ENCODE peak calls at places on chromosomes 16 and 17, in nine cellular contexts. One of them, this sample, is unnamed.

GRCh38 chr17:79835953-79836951 is 3.0 kb downstream of the CBX4 start:
- DNase-seq in MM.1S: no peak
- DNase-seq in heart left ventricle: no peak
- DNase-seq in mesothelial cell of epicardium: peak
- DNase-seq in GM23338: peak
- DNase-seq in mucosa of descending colon: peak
- DNase-seq in cardiac muscle cell: peak
- DNase-seq in thoracic aorta: no peak
- DNase-seq in right atrium auricular region: no peak
- DNase-seq in this sample: peak

GRCh38 chr17:18102640-18103039 is 5.9 kb upstream of the MYO15A start:
- DNase-seq in MM.1S: no peak
- DNase-seq in heart left ventricle: no peak
- DNase-seq in mesothelial cell of epicardium: no peak
- DNase-seq in GM23338: no peak
- DNase-seq in mucosa of descending colon: no peak
- DNase-seq in cardiac muscle cell: no peak
- DNase-seq in thoracic aorta: no peak
- DNase-seq in right atrium auricular region: no peak
- DNase-seq in this sample: no peak

GRCh38 chr16:7590934-7591333 is 258.3 kb downstream of the RBFOX1 start:
- DNase-seq in MM.1S: no peak
- DNase-seq in heart left ventricle: no peak
- DNase-seq in mesothelial cell of epicardium: no peak
- DNase-seq in GM23338: no peak
- DNase-seq in mucosa of descending colon: no peak
- DNase-seq in cardiac muscle cell: no peak
- DNase-seq in thoracic aorta: no peak
- DNase-seq in right atrium auricular region: no peak
- DNase-seq in this sample: no peak

GRCh38 chr16:10465821-10466220 is 80.0 kb downstream of the ATF7IP2 start:
- DNase-seq in MM.1S: no peak
- DNase-seq in heart left ventricle: no peak
- DNase-seq in mesothelial cell of epicardium: no peak
- DNase-seq in GM23338: no peak
- DNase-seq in mucosa of descending colon: no peak
- DNase-seq in cardiac muscle cell: no peak
- DNase-seq in thoracic aorta: no peak
- DNase-seq in right atrium auricular region: no peak
- DNase-seq in this sample: no peak

GRCh38 chr16:87464691-87465300 is 28.0 kb downstream of the ZCCHC14 start:
- DNase-seq in MM.1S: no peak
- DNase-seq in heart left ventricle: peak
- DNase-seq in mesothelial cell of epicardium: no peak
- DNase-seq in GM23338: no peak
- DNase-seq in mucosa of descending colon: peak
- DNase-seq in cardiac muscle cell: peak
- DNase-seq in thoracic aorta: peak
- DNase-seq in right atrium auricular region: peak
- DNase-seq in this sample: no peak

GRCh38 chr16:48434653-48435318 is 49.6 kb upstream of the SIAH1 start:
- DNase-seq in MM.1S: no peak
- DNase-seq in heart left ventricle: no peak
- DNase-seq in mesothelial cell of epicardium: no peak
- DNase-seq in GM23338: no peak
- DNase-seq in mucosa of descending colon: no peak
- DNase-seq in cardiac muscle cell: no peak
- DNase-seq in thoracic aorta: no peak
- DNase-seq in right atrium auricular region: no peak
- DNase-seq in this sample: no peak

GRCh38 chr17:545156-545555 is 169.5 kb downstream of the VPS53 start:
- DNase-seq in MM.1S: no peak
- DNase-seq in heart left ventricle: no peak
- DNase-seq in mesothelial cell of epicardium: no peak
- DNase-seq in GM23338: peak
- DNase-seq in mucosa of descending colon: no peak
- DNase-seq in cardiac muscle cell: no peak
- DNase-seq in thoracic aorta: no peak
- DNase-seq in right atrium auricular region: no peak
- DNase-seq in this sample: no peak

GRCh38 chr17:76983075-76983411 is 114.8 kb downstream of the MGAT5B start:
- DNase-seq in MM.1S: no peak
- DNase-seq in heart left ventricle: no peak
- DNase-seq in mesothelial cell of epicardium: no peak
- DNase-seq in GM23338: no peak
- DNase-seq in mucosa of descending colon: no peak
- DNase-seq in cardiac muscle cell: no peak
- DNase-seq in thoracic aorta: no peak
- DNase-seq in right atrium auricular region: no peak
- DNase-seq in this sample: peak

GRCh38 chr16:88749358-88749757 is 35.7 kb downstream of the PIEZO1 start:
- DNase-seq in MM.1S: no peak
- DNase-seq in heart left ventricle: no peak
- DNase-seq in mesothelial cell of epicardium: no peak
- DNase-seq in GM23338: no peak
- DNase-seq in mucosa of descending colon: no peak
- DNase-seq in cardiac muscle cell: no peak
- DNase-seq in thoracic aorta: no peak
- DNase-seq in right atrium auricular region: no peak
- DNase-seq in this sample: no peak

GRCh38 chr16:88748364-88748763 is 36.7 kb downstream of the PIEZO1 start:
- DNase-seq in MM.1S: no peak
- DNase-seq in heart left ventricle: no peak
- DNase-seq in mesothelial cell of epicardium: no peak
- DNase-seq in GM23338: no peak
- DNase-seq in mucosa of descending colon: no peak
- DNase-seq in cardiac muscle cell: no peak
- DNase-seq in thoracic aorta: no peak
- DNase-seq in right atrium auricular region: no peak
- DNase-seq in this sample: no peak

GRCh38 chr16:88746511-88746910 is 38.5 kb downstream of the PIEZO1 start:
- DNase-seq in MM.1S: no peak
- DNase-seq in heart left ventricle: no peak
- DNase-seq in mesothelial cell of epicardium: no peak
- DNase-seq in GM23338: no peak
- DNase-seq in mucosa of descending colon: no peak
- DNase-seq in cardiac muscle cell: no peak
- DNase-seq in thoracic aorta: no peak
- DNase-seq in right atrium auricular region: peak
- DNase-seq in this sample: no peak

GRCh38 chr16:88744839-88745521 is 38.7 kb downstream of the CTU2 start:
- DNase-seq in MM.1S: no peak
- DNase-seq in heart left ventricle: peak
- DNase-seq in mesothelial cell of epicardium: no peak
- DNase-seq in GM23338: peak
- DNase-seq in mucosa of descending colon: no peak
- DNase-seq in cardiac muscle cell: no peak
- DNase-seq in thoracic aorta: no peak
- DNase-seq in right atrium auricular region: no peak
- DNase-seq in this sample: no peak

DNA sequence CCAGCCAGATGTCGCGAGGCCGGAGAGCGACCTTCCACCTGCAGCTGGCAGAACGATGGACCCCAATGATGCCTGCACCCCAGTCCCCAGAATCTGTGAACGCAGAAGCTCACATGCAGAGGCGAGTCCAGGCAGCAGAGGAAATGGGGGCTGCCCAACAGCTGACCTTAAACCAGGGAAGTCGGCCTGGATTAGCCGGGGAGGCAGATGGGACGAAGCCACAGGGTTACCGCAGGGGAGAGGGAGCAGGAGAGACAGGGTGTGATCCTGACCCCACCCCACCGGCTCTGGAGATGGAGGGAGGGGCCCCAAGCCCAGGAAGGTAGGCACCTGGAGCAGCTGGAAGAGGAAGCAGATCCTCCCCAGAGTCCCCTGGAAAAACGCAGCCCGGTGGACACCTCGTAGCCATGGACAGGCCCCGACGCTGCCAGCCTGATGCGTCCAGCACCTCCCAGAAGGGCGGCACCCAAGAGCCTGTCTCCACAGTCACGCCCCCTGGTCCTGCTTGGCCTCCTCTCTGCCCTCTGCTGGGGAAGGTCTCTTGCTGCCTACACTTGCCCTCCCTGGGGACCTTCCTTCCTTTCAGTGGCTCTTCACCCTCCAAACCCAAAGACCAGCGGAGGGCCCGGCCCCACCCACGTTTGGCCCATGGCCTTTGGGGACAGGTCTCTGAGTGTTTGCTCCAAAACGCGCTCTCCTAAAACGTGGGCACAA is 37.3 kb downstream of the PIEZO1 start:
- DNase-seq in MM.1S: peak
- DNase-seq in heart left ventricle: no peak
- DNase-seq in mesothelial cell of epicardium: no peak
- DNase-seq in GM23338: peak
- DNase-seq in mucosa of descending colon: peak
- DNase-seq in cardiac muscle cell: no peak
- DNase-seq in thoracic aorta: no peak
- DNase-seq in right atrium auricular region: no peak
- DNase-seq in this sample: no peak
- TF ChIP-seq CTCF in MM.1S: peak
- TF ChIP-seq CTCF in heart left ventricle: peak
- TF ChIP-seq CTCF in mesothelial cell of epicardium: no peak
- TF ChIP-seq CTCF in GM23338: peak
- TF ChIP-seq CTCF in mucosa of descending colon: no peak
- TF ChIP-seq CTCF in cardiac muscle cell: no peak
- TF ChIP-seq CTCF in thoracic aorta: no peak
- TF ChIP-seq CTCF in right atrium auricular region: no peak
- TF ChIP-seq CTCF in this sample: no peak

DNA sequence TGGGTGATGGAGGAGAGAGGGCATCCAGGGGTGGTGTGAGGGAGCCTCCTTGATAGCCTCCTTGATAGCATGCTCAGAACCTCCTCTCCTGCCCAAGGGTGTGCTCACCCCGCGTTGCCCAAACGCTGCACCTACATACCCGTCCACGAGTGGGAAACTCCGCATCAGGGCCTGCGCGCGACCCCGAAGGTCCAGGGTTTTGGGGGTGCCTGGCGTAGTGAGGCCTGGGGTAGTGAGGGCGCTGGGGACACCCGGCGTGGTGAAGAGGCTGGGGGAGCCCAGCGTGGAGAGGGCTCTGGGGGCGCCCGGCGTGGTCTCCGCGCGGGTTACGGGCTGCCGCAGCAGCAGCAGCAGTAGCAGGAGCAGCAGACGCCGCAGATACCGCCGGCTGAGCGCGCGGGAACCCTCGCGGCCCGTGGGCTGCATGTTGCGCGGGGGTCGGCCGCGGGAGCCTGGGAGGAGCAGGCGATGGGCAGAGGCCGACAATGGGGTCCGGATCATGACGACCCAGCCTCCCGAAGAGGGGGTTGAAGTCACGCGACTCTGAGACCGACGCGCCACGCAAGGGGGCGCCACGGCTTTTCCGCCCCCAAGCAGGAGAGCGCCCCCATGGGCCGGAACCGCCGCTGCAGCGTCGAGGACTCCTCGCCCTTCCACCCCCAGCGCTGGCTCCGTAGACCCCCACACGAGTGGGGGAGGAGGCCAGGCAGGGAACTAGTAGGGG is at the start of gene DPEP3:
- DNase-seq in MM.1S: no peak
- DNase-seq in heart left ventricle: no peak
- DNase-seq in mesothelial cell of epicardium: no peak
- DNase-seq in GM23338: peak
- DNase-seq in mucosa of descending colon: no peak
- DNase-seq in cardiac muscle cell: no peak
- DNase-seq in thoracic aorta: no peak
- DNase-seq in right atrium auricular region: no peak
- DNase-seq in this sample: no peak
- TF ChIP-seq CTCF in MM.1S: no peak
- TF ChIP-seq CTCF in heart left ventricle: peak
- TF ChIP-seq CTCF in mesothelial cell of epicardium: peak
- TF ChIP-seq CTCF in GM23338: peak
- TF ChIP-seq CTCF in mucosa of descending colon: no peak
- TF ChIP-seq CTCF in cardiac muscle cell: peak
- TF ChIP-seq CTCF in thoracic aorta: no peak
- TF ChIP-seq CTCF in right atrium auricular region: no peak
- TF ChIP-seq CTCF in this sample: no peak

DNA sequence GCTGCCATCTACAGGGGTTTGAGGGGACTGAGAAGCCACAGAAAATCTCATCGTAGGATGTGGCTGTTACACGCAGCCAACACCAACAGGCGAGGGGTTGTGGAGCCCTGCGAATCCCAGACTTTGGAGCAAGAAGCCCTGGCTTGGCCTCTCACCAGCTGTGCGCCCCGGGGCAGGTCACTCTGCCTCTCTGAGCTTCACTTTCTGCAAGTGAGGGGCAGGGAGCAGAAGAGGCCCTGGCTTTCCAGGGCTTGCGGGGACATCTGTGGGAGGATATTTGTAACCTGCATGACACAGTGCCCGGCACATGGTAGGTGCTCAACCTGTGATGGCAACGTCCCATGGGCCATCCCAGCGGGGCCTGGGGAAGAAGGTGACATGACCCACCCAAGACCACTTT is 32.9 kb upstream of the CIBAR2 start:
- DNase-seq in MM.1S: no peak
- DNase-seq in heart left ventricle: no peak
- DNase-seq in mesothelial cell of epicardium: no peak
- DNase-seq in GM23338: no peak
- DNase-seq in mucosa of descending colon: no peak
- DNase-seq in cardiac muscle cell: no peak
- DNase-seq in thoracic aorta: no peak
- DNase-seq in right atrium auricular region: no peak
- DNase-seq in this sample: no peak
- TF ChIP-seq CTCF in MM.1S: no peak
- TF ChIP-seq CTCF in heart left ventricle: no peak
- TF ChIP-seq CTCF in mesothelial cell of epicardium: no peak
- TF ChIP-seq CTCF in GM23338: no peak
- TF ChIP-seq CTCF in mucosa of descending colon: no peak
- TF ChIP-seq CTCF in cardiac muscle cell: no peak
- TF ChIP-seq CTCF in thoracic aorta: no peak
- TF ChIP-seq CTCF in right atrium auricular region: no peak
- TF ChIP-seq CTCF in this sample: no peak

GRCh38 chr17:58343131-58343530 is 8.9 kb downstream of the SUPT4H1 start:
- DNase-seq in MM.1S: no peak
- DNase-seq in heart left ventricle: no peak
- DNase-seq in mesothelial cell of epicardium: no peak
- DNase-seq in GM23338: no peak
- DNase-seq in mucosa of descending colon: no peak
- DNase-seq in cardiac muscle cell: no peak
- DNase-seq in thoracic aorta: no peak
- DNase-seq in right atrium auricular region: no peak
- DNase-seq in this sample: no peak

GRCh38 chr17:58345500-58345899 is 6.5 kb downstream of the SUPT4H1 start:
- DNase-seq in MM.1S: no peak
- DNase-seq in heart left ventricle: no peak
- DNase-seq in mesothelial cell of epicardium: no peak
- DNase-seq in GM23338: no peak
- DNase-seq in mucosa of descending colon: no peak
- DNase-seq in cardiac muscle cell: no peak
- DNase-seq in thoracic aorta: no peak
- DNase-seq in right atrium auricular region: no peak
- DNase-seq in this sample: no peak

GRCh38 chr17:58344047-58344790 is 7.8 kb downstream of the SUPT4H1 start:
- DNase-seq in MM.1S: peak
- DNase-seq in heart left ventricle: no peak
- DNase-seq in mesothelial cell of epicardium: no peak
- DNase-seq in GM23338: no peak
- DNase-seq in mucosa of descending colon: peak
- DNase-seq in cardiac muscle cell: no peak
- DNase-seq in thoracic aorta: no peak
- DNase-seq in right atrium auricular region: no peak
- DNase-seq in this sample: no peak

GRCh38 chr17:58341861-58342475 is 10.0 kb downstream of the SUPT4H1 start:
- DNase-seq in MM.1S: no peak
- DNase-seq in heart left ventricle: no peak
- DNase-seq in mesothelial cell of epicardium: no peak
- DNase-seq in GM23338: no peak
- DNase-seq in mucosa of descending colon: no peak
- DNase-seq in cardiac muscle cell: no peak
- DNase-seq in thoracic aorta: no peak
- DNase-seq in right atrium auricular region: no peak
- DNase-seq in this sample: no peak

GRCh38 chr17:58344791-58345157 is 7.2 kb downstream of the SUPT4H1 start:
- DNase-seq in MM.1S: peak
- DNase-seq in heart left ventricle: no peak
- DNase-seq in mesothelial cell of epicardium: no peak
- DNase-seq in GM23338: no peak
- DNase-seq in mucosa of descending colon: no peak
- DNase-seq in cardiac muscle cell: no peak
- DNase-seq in thoracic aorta: no peak
- DNase-seq in right atrium auricular region: no peak
- DNase-seq in this sample: no peak
- TF ChIP-seq CTCF in MM.1S: peak
- TF ChIP-seq CTCF in heart left ventricle: no peak
- TF ChIP-seq CTCF in mesothelial cell of epicardium: no peak
- TF ChIP-seq CTCF in GM23338: peak
- TF ChIP-seq CTCF in mucosa of descending colon: no peak
- TF ChIP-seq CTCF in cardiac muscle cell: no peak
- TF ChIP-seq CTCF in thoracic aorta: no peak
- TF ChIP-seq CTCF in right atrium auricular region: no peak
- TF ChIP-seq CTCF in this sample: no peak

This sample was measured in nephron progenitor cell.